ENCODE peak calls at places on chromosomes 4 and X, in ten cellular contexts. M, D, N, I, K, Y, B, H, L and O are unnamed samples.

GRCh38 chr4:2341261-2341841 is 77.1 kb downstream of the ZFYVE28 start:
- DNase-seq in D (no peak), B (no peak), K (no peak), I (no peak), N (no peak), L (no peak), Y (no peak), M (peak), H (peak), O (peak)

GRCh38 chr4:169571435-169571834 is 40.9 kb downstream of the NEK1 start:
- DNase-seq in I (no peak), K (no peak), M (peak), N (no peak), B (no peak), Y (no peak), L (no peak), D (no peak), H (no peak), O (no peak)

GRCh38 chr4:94226763-94227162 is 19.1 kb downstream of the SMARCAD1 start:
- DNase-seq in K (no peak), Y (no peak), D (no peak), B (no peak), H (no peak), I (no peak), N (no peak), M (no peak), L (no peak), O (no peak)

GRCh38 chr4:40372651-40373050 is 37.5 kb downstream of the CHRNA9 start:
- DNase-seq in I (no peak), K (no peak), L (no peak), N (no peak), B (no peak), Y (no peak), M (no peak), H (no peak), D (no peak), O (no peak)

GRCh38 chr4:114237997-114238396 is 258.6 kb upstream of the ARSJ start:
- DNase-seq in M (no peak), N (no peak), H (no peak), K (no peak), D (no peak), L (no peak), Y (no peak), I (no peak), B (no peak), O (no peak)

GRCh38 chr4:185781555-185782215 is 30.3 kb downstream of the SORBS2 start:
- DNase-seq in K (no peak), L (no peak), M (no peak), B (no peak), Y (no peak), H (no peak), D (no peak), N (no peak), I (no peak), O (no peak)

GRCh38 chrX:14351889-14352288 is 177.4 kb upstream of the GLRA2 start:
- DNase-seq in K (no peak), Y (peak), N (no peak), I (no peak), M (no peak), D (no peak), H (no peak), B (no peak), L (no peak), O (no peak)

GRCh38 chrX:20742106-20742505 is 475.4 kb upstream of the RPS6KA3 start:
- DNase-seq in D (no peak), Y (no peak), N (peak), I (peak), K (no peak), H (no peak), M (no peak), L (no peak), B (peak), O (no peak)

GRCh38 chrX:22122510-22122909 is 90.4 kb downstream of the PHEX start:
- DNase-seq in I (peak), Y (no peak), N (peak), D (no peak), K (no peak), H (no peak), B (peak), L (peak), M (peak), O (no peak)

GRCh38 chr4:95124906-95125504 is 367.2 kb downstream of the BMPR1B start:
- DNase-seq in N (peak), H (peak), Y (peak), I (peak), M (peak), D (no peak), B (peak), L (peak), K (no peak), O (no peak)

GRCh38 chr4:73855406-73855805 is 2.3 kb downstream of the PF4V1 start:
- DNase-seq in L (no peak), B (no peak), K (no peak), I (no peak), Y (no peak), N (no peak), D (no peak), H (no peak), M (no peak), O (no peak)